ENCODE peak calls at places on chromosomes 13 and 19, in nine cellular contexts. D, B, Y, C, Z, Q, G, A and N are unnamed samples.

GRCh38 chr13:86185636-86186035 is 386.4 kb upstream of the SLITRK6 start:
- DNase-seq in D (no peak), B (no peak), Y (no peak), C (no peak), Z (peak), Q (no peak), G (no peak), A (no peak), N (no peak)

GRCh38 chr13:34864650-34865049 is 77.4 kb upstream of the NBEA start:
- DNase-seq in D (no peak), B (no peak), Y (peak), C (no peak), Z (no peak), Q (no peak), G (no peak), A (no peak), N (no peak)

GRCh38 chr13:28327761-28328607 is 166.9 kb downstream of the FLT1 start:
- DNase-seq in D (no peak), B (no peak), Y (no peak), C (peak), Z (no peak), Q (no peak), G (no peak), A (no peak), N (no peak)

GRCh38 chr13:80011448-80012212 is 329.3 kb downstream of the SPRY2 start:
- DNase-seq in D (no peak), B (no peak), Y (no peak), C (no peak), Z (no peak), Q (no peak), G (peak), A (no peak), N (peak)

GRCh38 chr13:113152894-113153809 is 5.3 kb upstream of the PROZ start:
- DNase-seq in D (no peak), B (peak), Y (peak), C (no peak), Z (peak), Q (peak), G (peak), A (peak), N (peak)

GRCh38 chr19:12156254-12157058 is at the start of gene ZNF625:
- DNase-seq in D (no peak), B (peak), Y (peak), C (peak), Z (peak), Q (peak), G (peak), A (peak), N (peak)

GRCh38 chr13:65036999-65037398 is 2193.1 kb downstream of the PCDH9 start:
- DNase-seq in D (no peak), B (no peak), Y (no peak), C (no peak), Z (no peak), Q (no peak), G (no peak), A (no peak), N (no peak)

GRCh38 chr13:96119921-96120320 is 30.0 kb downstream of the HS6ST3 start:
- DNase-seq in D (no peak), B (no peak), Y (no peak), C (no peak), Z (no peak), Q (no peak), G (no peak), A (no peak), N (no peak)

GRCh38 chr13:59247166-59247565 is 916.6 kb downstream of the DIAPH3 start:
- DNase-seq in D (no peak), B (peak), Y (no peak), C (no peak), Z (no peak), Q (no peak), G (peak), A (no peak), N (no peak)

GRCh38 chr19:19064811-19065745 is 1.3 kb downstream of the SLC25A42 start:
- DNase-seq in D (no peak), B (peak), Y (no peak), C (no peak), Z (no peak), Q (no peak), G (peak), A (no peak), N (no peak)

GRCh38 chr13:99421758-99422555 is 79.3 kb upstream of the TM9SF2 start:
- DNase-seq in D (no peak), B (no peak), Y (no peak), C (no peak), Z (no peak), Q (no peak), G (no peak), A (no peak), N (peak)

GRCh38 chr19:11887618-11888531 is at the start of gene ZNF69:
- DNase-seq in D (no peak), B (peak), Y (peak), C (peak), Z (peak), Q (peak), G (peak), A (peak), N (peak)

GRCh38 chr13:97282705-97283104 is 60.6 kb downstream of the MBNL2 start:
- DNase-seq in D (no peak), B (no peak), Y (no peak), C (no peak), Z (no peak), Q (no peak), G (no peak), A (no peak), N (no peak)

GRCh38 chr13:40626977-40627376 is 39.5 kb downstream of the FOXO1 start:
- DNase-seq in D (no peak), B (no peak), Y (no peak), C (no peak), Z (no peak), Q (no peak), G (no peak), A (no peak), N (no peak)

GRCh38 chr19:29665826-29666633 is 769 bp downstream of the PLEKHF1 start:
- DNase-seq in D (no peak), B (peak), Y (peak), C (peak), Z (peak), Q (no peak), G (peak), A (no peak), N (peak)

GRCh38 chr19:39568604-39569003 is 28.6 kb upstream of the EID2 start:
- DNase-seq in D (no peak), B (no peak), Y (no peak), C (no peak), Z (no peak), Q (no peak), G (no peak), A (no peak), N (no peak)

GRCh38 chr13:102003848-102004570 is 397.8 kb downstream of the FGF14 start:
- DNase-seq in D (no peak), B (no peak), Y (no peak), C (no peak), Z (no peak), Q (no peak), G (no peak), A (no peak), N (no peak)

GRCh38 chr19:850221-850978 is 1.7 kb upstream of the ELANE start:
- DNase-seq in D (no peak), B (peak), Y (peak), C (peak), Z (peak), Q (peak), G (peak), A (peak), N (peak)

GRCh38 chr19:3479177-3479818 is 1.0 kb downstream of the SMIM24 start:
- DNase-seq in D (no peak), B (no peak), Y (no peak), C (no peak), Z (no peak), Q (no peak), G (peak), A (no peak), N (no peak)

GRCh38 chr19:47719047-47719885 is 6.0 kb downstream of the EHD2 start:
- DNase-seq in D (no peak), B (peak), Y (peak), C (peak), Z (no peak), Q (peak), G (peak), A (peak), N (peak)

GRCh38 chr19:15379996-15380647 is 535 bp upstream of the AKAP8 start:
- DNase-seq in D (no peak), B (no peak), Y (peak), C (peak), Z (peak), Q (peak), G (peak), A (no peak), N (peak)

GRCh38 chr13:22114630-22115311 is 443.9 kb downstream of the FGF9 start:
- DNase-seq in D (no peak), B (no peak), Y (no peak), C (peak), Z (no peak), Q (no peak), G (no peak), A (no peak), N (no peak)

GRCh38 chr13:107095876-107096275 is 527.9 kb upstream of the ARGLU1 start:
- DNase-seq in D (no peak), B (no peak), Y (no peak), C (no peak), Z (no peak), Q (no peak), G (no peak), A (no peak), N (no peak)

GRCh38 chr13:95181586-95181985 is 119.7 kb downstream of the ABCC4 start:
- DNase-seq in D (no peak), B (no peak), Y (no peak), C (no peak), Z (no peak), Q (no peak), G (no peak), A (no peak), N (no peak)

GRCh38 chr13:64534302-64534701 is 2695.8 kb downstream of the PCDH9 start:
- DNase-seq in D (no peak), B (no peak), Y (no peak), C (no peak), Z (no peak), Q (no peak), G (no peak), A (no peak), N (no peak)

GRCh38 chr13:53198017-53198416 is 169.4 kb downstream of the OLFM4 start:
- DNase-seq in D (no peak), B (no peak), Y (no peak), C (no peak), Z (no peak), Q (no peak), G (no peak), A (no peak), N (no peak)

GRCh38 chr13:102845630-102846260 is at the start of gene ERCC5:
- DNase-seq in D (peak), B (peak), Y (peak), C (peak), Z (peak), Q (peak), G (peak), A (peak), N (peak)

DNA sequence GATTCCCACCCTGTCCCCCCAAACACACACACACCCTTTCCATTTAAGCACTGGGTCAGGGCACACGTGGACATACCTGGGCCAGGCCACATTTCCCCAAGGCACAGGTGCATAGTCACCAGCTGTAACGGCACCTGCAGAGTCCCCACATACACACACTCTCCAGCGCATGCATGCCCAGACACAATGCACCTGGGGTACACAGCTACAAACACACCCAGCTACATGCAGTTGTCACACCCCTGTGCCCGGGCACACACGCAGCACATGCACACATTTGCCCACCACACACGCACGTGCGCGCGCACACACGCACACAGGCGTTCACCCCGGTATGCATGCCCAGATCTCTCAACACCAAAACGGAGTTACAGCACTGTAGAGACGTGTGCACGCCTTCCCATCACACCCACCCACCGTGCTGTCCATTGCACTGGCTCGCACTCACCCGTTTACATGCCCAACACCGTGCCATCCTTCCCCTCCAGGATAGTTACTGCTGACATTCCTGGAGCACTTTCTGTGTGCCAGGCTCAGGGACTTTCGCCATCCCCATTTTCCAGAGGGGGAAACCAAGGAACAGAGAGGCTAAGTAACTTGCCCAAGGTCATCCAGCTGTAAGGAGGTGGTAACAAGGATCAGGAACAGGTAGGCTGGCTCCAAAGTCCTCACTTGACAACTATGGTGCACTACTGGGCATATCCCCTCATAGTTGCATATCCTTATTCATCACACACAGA is 749 bp upstream of the SHANK1 start:
- DNase-seq in D (no peak), B (no peak), Y (no peak), C (no peak), Z (no peak), Q (no peak), G (no peak), A (no peak), N (no peak)
- H3K27ac ChIP-seq in D (no peak), B (no peak), Y (no peak), C (no peak), Z (no peak), Q (no peak), G (no peak), A (no peak), N (no peak)

GRCh38 chr19:55117636-55118391 is at the start of gene PPP1R12C:
- DNase-seq in D (peak), B (peak), Y (peak), C (peak), Z (peak), Q (peak), G (peak), A (peak), N (peak)
- TF ChIP-seq POLR2A in D (no peak), B (no peak), Y (no peak), C (no peak), Z (peak), Q (no peak), G (no peak), A (peak), N (peak)

GRCh38 chr19:17296976-17297375 is 6.2 kb downstream of the ABHD8 start:
- DNase-seq in D (no peak), B (no peak), Y (no peak), C (no peak), Z (no peak), Q (no peak), G (no peak), A (no peak), N (no peak)

GRCh38 chr19:17293605-17294004 is 9.6 kb downstream of the ABHD8 start:
- DNase-seq in D (no peak), B (no peak), Y (no peak), C (no peak), Z (no peak), Q (no peak), G (no peak), A (no peak), N (no peak)

GRCh38 chr19:17296278-17296677 is 6.9 kb downstream of the ABHD8 start:
- DNase-seq in D (no peak), B (no peak), Y (no peak), C (peak), Z (no peak), Q (no peak), G (no peak), A (no peak), N (peak)

GRCh38 chr19:17292301-17293074 is 10.7 kb downstream of the ABHD8 start:
- DNase-seq in D (no peak), B (peak), Y (peak), C (peak), Z (peak), Q (peak), G (peak), A (peak), N (peak)

DNA sequence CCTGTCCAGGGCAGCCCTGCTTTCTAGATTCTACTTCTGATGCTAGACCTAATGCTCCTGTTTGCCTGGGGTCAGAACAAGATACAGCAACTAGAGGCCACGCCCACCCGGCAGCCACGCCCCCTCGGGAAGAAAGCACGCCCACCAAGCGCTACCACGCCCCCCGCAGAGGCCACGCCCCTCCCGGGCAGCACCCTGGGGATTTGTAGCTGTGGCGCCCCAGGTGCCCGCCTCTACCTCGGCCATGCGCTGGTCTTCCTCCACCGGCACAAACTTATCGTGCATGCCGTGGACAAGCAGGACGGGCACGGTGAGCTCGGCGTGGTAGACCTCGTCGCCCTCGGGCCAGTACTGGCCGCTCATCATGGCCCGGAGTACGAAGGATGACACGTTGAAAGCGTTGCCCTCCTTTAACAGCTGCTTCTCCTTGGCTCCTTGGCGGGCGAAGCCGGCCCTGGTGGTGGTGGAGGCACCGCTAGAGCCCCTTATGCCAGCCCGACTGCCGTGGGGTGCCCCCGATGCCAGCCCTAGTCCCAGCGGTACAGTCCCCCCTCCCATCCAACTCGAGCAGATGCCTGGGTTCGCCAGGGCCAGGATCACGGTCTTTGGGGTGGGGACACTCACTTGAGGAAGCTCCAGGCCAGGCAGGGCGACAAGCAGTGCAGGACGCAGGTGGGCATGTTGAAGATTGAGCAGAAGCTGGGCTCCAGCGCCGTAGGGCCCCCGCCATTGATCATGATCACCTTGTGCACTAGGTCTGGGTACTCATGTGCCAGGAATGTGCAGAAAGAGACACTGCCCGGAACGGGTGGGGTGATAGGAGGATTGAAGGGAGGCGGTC is 9.0 kb downstream of the ABHD8 start:
- DNase-seq in D (no peak), B (no peak), Y (no peak), C (no peak), Z (no peak), Q (no peak), G (peak), A (no peak), N (peak)
- H3K27ac ChIP-seq in D (no peak), B (no peak), Y (no peak), C (no peak), Z (no peak), Q (no peak), G (no peak), A (no peak), N (peak)

GRCh38 chr13:43879323-43880181 is at the start of the genes CCDC122 and LACC1:
- DNase-seq in D (peak), B (peak), Y (peak), C (peak), Z (peak), Q (peak), G (peak), A (peak), N (peak)
- TF ChIP-seq POLR2A in D (no peak), B (no peak), Y (peak), C (peak), Z (peak), Q (peak), G (peak), A (peak), N (peak)

GRCh38 chr13:42173789-42174343 is 98.1 kb upstream of the AKAP11 start:
- DNase-seq in D (no peak), B (no peak), Y (no peak), C (peak), Z (no peak), Q (no peak), G (no peak), A (no peak), N (no peak)
- H3K27ac ChIP-seq in D (no peak), B (no peak), Y (no peak), C (peak), Z (no peak), Q (no peak), G (no peak), A (no peak), N (no peak)

GRCh38 chr13:36819064-36819810 is at the start of gene RFXAP:
- DNase-seq in D (peak), B (peak), Y (peak), C (peak), Z (peak), Q (peak), G (peak), A (peak), N (peak)
- TF ChIP-seq POLR2A in D (no peak), B (no peak), Y (peak), C (no peak), Z (peak), Q (peak), G (peak), A (peak), N (peak)

GRCh38 chr19:35807633-35808032 is 5.0 kb downstream of the PRODH2 start:
- DNase-seq in D (no peak), B (no peak), Y (no peak), C (no peak), Z (no peak), Q (no peak), G (no peak), A (no peak), N (no peak)
- H3K27ac ChIP-seq in D (no peak), B (no peak), Y (no peak), C (no peak), Z (no peak), Q (no peak), G (no peak), A (no peak), N (no peak)

GRCh38 chr19:45113628-45114027 is 20.6 kb downstream of the PPP1R37 start:
- DNase-seq in D (no peak), B (no peak), Y (no peak), C (no peak), Z (no peak), Q (no peak), G (peak), A (no peak), N (no peak)

GRCh38 chr19:45115809-45116615 is 23.0 kb downstream of the PPP1R37 start:
- DNase-seq in D (no peak), B (no peak), Y (no peak), C (no peak), Z (no peak), Q (no peak), G (no peak), A (no peak), N (no peak)

GRCh38 chr19:45114116-45114515 is 21.1 kb downstream of the PPP1R37 start:
- DNase-seq in D (no peak), B (no peak), Y (no peak), C (no peak), Z (no peak), Q (no peak), G (no peak), A (no peak), N (no peak)

GRCh38 chr19:45110811-45111210 is 17.8 kb downstream of the PPP1R37 start:
- DNase-seq in D (no peak), B (no peak), Y (no peak), C (no peak), Z (no peak), Q (no peak), G (no peak), A (no peak), N (no peak)

GRCh38 chr19:45112111-45112827 is 19.3 kb downstream of the PPP1R37 start:
- DNase-seq in D (no peak), B (no peak), Y (no peak), C (no peak), Z (no peak), Q (no peak), G (no peak), A (no peak), N (no peak)
- TF ChIP-seq POLR2A in D (no peak), B (no peak), Y (no peak), C (no peak), Z (no peak), Q (no peak), G (no peak), A (no peak), N (no peak)

GRCh38 chr19:10624585-10624984 is 768 bp upstream of the SLC44A2 start:
- DNase-seq in D (no peak), B (no peak), Y (no peak), C (no peak), Z (no peak), Q (no peak), G (peak), A (no peak), N (no peak)
- H3K27ac ChIP-seq in D (peak), B (no peak), Y (no peak), C (no peak), Z (no peak), Q (peak), G (peak), A (peak), N (no peak)

DNA sequence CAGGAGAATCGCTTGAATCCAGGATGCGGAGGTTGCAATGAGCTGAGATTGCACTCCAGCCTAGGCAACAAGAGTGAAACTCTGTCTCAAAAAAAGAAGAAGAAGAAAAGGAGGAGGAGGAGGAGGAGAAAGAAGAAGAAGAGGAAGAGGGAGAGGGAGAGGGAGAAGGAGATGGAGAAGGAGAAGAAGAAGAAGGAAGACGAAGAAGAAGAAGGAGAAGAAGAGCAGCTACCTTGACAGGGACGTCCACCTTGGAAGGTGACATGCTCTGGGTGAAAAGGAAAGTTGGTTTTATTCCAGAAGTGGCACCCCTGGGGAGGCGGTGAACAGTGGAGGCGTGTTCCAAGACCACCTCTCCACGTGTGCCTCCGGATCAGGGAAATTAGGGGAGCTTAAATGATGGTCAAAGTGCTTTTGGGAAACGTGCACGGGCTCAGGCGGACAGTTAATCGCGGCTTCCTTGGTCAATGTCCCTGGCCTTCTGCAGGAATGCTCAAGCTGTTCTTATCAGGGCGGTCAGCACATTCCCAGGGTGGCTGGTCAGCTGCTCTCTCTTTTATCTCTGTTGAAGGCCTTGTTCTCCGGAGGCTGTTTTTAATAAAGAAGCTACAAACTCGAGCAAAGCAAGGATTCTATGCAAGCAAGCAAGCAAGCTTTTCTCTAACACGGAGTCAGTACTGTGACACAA is 78.9 kb upstream of the PEG3 start:
- DNase-seq in D (no peak), B (no peak), Y (no peak), C (no peak), Z (no peak), Q (no peak), G (no peak), A (no peak), N (peak)
- TF ChIP-seq POLR2A in D (no peak), B (no peak), Y (no peak), C (no peak), Z (no peak), Q (no peak), G (no peak), A (no peak), N (peak)